ENCODE peak calls at places on chromosomes 1 and 21, in five cellular contexts. E is colonic mucosa; R is esophagus squamous epithelium; A is pancreas; M is CD8-positive, alpha-beta memory T cell. T is an unnamed sample.
A peak's percentile ranks its signal among the peaks of the same experiment; 100 is the strongest.

GRCh38 chr1:33985656-33986055 is 121.8 kb downstream of the HMGB4 start:
- DNase-seq in E (no peak), R (no peak), A (no peak), M (no peak), T (no peak)

GRCh38 chr1:110136911-110137310 is 13.4 kb upstream of the SLC6A17 start:
- DNase-seq in E (no peak), R (no peak), A (no peak), M (peak; percentile 28), T (no peak)

GRCh38 chr21:32256226-32256625 is 22.6 kb downstream of the MIS18A start:
- DNase-seq in E (no peak), R (no peak), A (no peak), M (no peak), T (no peak)

GRCh38 chr1:101520302-101520701 is 283.5 kb downstream of the S1PR1 start:
- DNase-seq in E (peak; percentile 22), R (no peak), A (no peak), M (no peak), T (no peak)

GRCh38 chr1:18691648-18692047 is 61.0 kb downstream of the PAX7 start:
- DNase-seq in E (no peak), R (no peak), A (no peak), M (no peak), T (no peak)

GRCh38 chr1:209155556-209155955 is 428.0 kb upstream of the CAMK1G start:
- DNase-seq in E (no peak), R (no peak), A (no peak), M (no peak), T (no peak)

GRCh38 chr1:179817789-179818188 is 59.8 kb downstream of the TOR1AIP2 start:
- DNase-seq in E (no peak), R (no peak), A (no peak), M (no peak), T (peak; percentile 49)

GRCh38 chr1:30801826-30802198 is 44.2 kb upstream of the LAPTM5 start:
- DNase-seq in E (peak; percentile 88), R (no peak), A (peak; percentile 84), M (peak; percentile 71), T (peak; percentile 82)

DNA sequence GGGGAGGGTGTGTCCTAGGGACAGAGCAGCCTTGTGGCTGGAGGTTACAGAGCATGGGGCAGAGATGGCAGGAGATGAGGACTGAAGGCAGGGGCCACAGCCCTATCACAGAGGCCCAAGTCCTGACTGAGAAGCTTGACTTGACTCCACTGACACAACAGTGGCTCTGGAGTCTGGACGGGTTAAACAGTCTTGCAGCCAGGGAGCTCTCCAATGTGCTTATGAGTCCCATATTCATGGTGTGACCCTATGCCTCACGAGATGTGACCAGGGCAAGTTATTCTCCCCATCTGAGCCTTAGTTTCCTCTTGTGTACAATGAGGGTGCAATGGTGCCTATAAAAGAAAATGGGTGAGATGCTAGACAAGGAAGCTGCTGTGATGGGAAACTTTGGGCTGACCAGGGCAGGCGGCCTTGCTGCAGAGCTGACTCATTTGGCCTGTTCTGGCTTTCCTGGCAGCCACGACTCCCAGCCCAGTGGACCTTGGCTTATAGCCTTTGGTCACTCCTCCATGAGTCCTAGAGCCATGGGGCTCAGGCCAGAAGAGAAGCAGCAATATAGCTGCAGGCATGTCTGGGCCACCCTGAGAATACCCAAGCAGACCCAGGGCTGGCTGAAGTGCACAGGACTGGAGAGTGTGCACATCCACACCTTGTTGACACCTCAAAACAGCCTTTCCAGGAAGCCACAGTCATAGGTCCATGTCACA is 2.8 kb upstream of the TTC22 start:
- DNase-seq in E (peak; percentile 59), R (no peak), A (no peak), M (no peak), T (no peak)
- H3K27ac ChIP-seq in E (peak overlapping the region; percentile 72), R (peak overlapping the region; percentile 84), A (no peak overlapping the region), M (no peak overlapping the region), T (no peak overlapping the region)

GRCh38 chr1:53590581-53591515 is 131.6 kb downstream of the DMRTB1 start:
- DNase-seq in E (no peak), R (no peak), A (no peak), M (no peak), T (peak; percentile 44)
- H3K27ac ChIP-seq in E (no peak overlapping the region), R (no peak overlapping the region), A (no peak overlapping the region), M (no peak overlapping the region), T (peak overlapping the region; percentile 47)

DNA sequence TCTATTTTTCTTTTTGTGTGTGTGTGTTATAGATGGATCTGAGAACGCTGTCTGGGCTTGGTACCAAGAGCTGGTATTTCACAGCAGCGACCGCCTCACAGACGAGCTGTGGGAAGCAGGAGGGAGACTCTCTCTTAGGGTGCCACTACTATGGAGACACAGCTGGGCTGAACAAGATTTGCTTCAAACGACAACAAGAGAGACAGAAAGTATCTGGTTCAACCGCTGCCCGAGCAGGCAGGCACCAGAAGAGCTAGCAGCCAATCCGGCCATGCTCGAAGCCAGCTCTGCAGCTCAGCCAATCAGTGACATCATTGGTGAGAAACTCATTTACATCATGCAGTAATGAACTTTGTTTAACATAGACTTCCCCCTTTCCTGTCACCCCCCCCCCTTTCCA is 341.3 kb downstream of the USP25 start:
- DNase-seq in E (no peak), R (no peak), A (no peak), M (no peak), T (peak; percentile 62)
- H3K27ac ChIP-seq in E (no peak overlapping the region), R (peak overlapping the region; percentile 16), A (no peak overlapping the region), M (no peak overlapping the region), T (peak overlapping the region; percentile 91)

GRCh38 chr21:45471229-45472052 is 66.5 kb downstream of the COL18A1 start:
- DNase-seq in E (no peak), R (no peak), A (no peak), M (no peak), T (peak; percentile 69)
- H3K27ac ChIP-seq in E (peak overlapping the region; percentile 49), R (peak overlapping the region; percentile 89), A (peak overlapping the region; percentile 38), M (no peak overlapping the region), T (peak overlapping the region; percentile 91)